ENCODE peak calls at places on chromosomes 4 and X, in four cellular contexts. T is OCI-LY7, P is Calu3, N is fibroblast of the conjunctiva. I is an unnamed sample.

GRCh38 chr4:2793920-2794706 is 1.2 kb downstream of the SH3BP2 start:
- DNase-seq in N (no peak), T (no peak), P (peak; percentile 25), I (peak; percentile 70)

GRCh38 chr4:25144870-25145481 is 15.3 kb downstream of the SEPSECS start:
- DNase-seq in T (peak; percentile 36), P (no peak), N (no peak), I (peak; percentile 46)

GRCh38 chrX:152912121-152912520 is 14.3 kb downstream of the ZNF185 start:
- DNase-seq in T (no peak), P (no peak), N (no peak), I (peak; percentile 8)

GRCh38 chrX:85326234-85327059 is 53.0 kb downstream of the POF1B start:
- DNase-seq in T (no peak), P (no peak), N (no peak), I (no peak)

GRCh38 chr4:19583827-19584569 is 667.7 kb upstream of the SLIT2 start:
- DNase-seq in P (no peak), T (no peak), N (no peak), I (no peak)

GRCh38 chrX:101478366-101478765 is 6.9 kb upstream of the ARMCX4 start:
- DNase-seq in N (no peak), T (no peak), P (no peak), I (no peak)

GRCh38 chr4:41994461-41994860 is 4.1 kb downstream of the SLC30A9 start:
- DNase-seq in T (no peak), P (no peak), N (no peak), I (no peak)

GRCh38 chrX:1903380-1903935 is 288.6 kb downstream of the ASMT start:
- DNase-seq in N (no peak), T (no peak), P (no peak), I (no peak)

GRCh38 chr4:154124539-154125255 is 335.8 kb upstream of the SFRP2 start:
- DNase-seq in T (no peak), P (no peak), N (peak; percentile 6), I (no peak)

GRCh38 chrX:115650449-115650848 is 89.5 kb downstream of the PLS3 start:
- DNase-seq in T (no peak), N (peak; percentile 24), P (no peak), I (no peak)

GRCh38 chr4:110170861-110171260 is 27.6 kb downstream of the ELOVL6 start:
- DNase-seq in T (no peak), P (no peak), N (no peak), I (no peak)

GRCh38 chr4:104531390-104531789 is 36.7 kb upstream of the CXXC4 start:
- DNase-seq in T (no peak), P (no peak), N (no peak), I (no peak)

GRCh38 chrX:118025193-118025592 is 91.4 kb downstream of the KLHL13 start:
- DNase-seq in N (peak; percentile 23), P (no peak), T (no peak), I (no peak)

GRCh38 chr4:150255610-150256580 is 177.7 kb downstream of the DCLK2 start:
- DNase-seq in P (no peak), T (no peak), N (no peak), I (no peak)

GRCh38 chr4:138007572-138007971 is 234.6 kb downstream of the SLC7A11 start:
- DNase-seq in T (no peak), N (no peak), P (no peak), I (no peak)

GRCh38 chr4:67019670-67020069 is 525.6 kb downstream of the CENPC start:
- DNase-seq in P (no peak), T (no peak), N (no peak), I (no peak)

I was measured in erythroblast.